ENCODE peak calls at places on chromosomes 16 and 17, in five cellular contexts. D, F, H, R and E are unnamed samples.

GRCh38 chr16:899678-900060 is 71.1 kb downstream of the LMF1 start:
- DNase-seq in R (no peak), D (no peak), F (no peak), H (no peak), E (peak; percentile 5)

GRCh38 chr17:27810211-27810901 is 10.0 kb upstream of the NOS2 start:
- DNase-seq in F (no peak), H (peak; percentile 51), R (no peak), D (no peak), E (no peak)

GRCh38 chr16:86941731-86942468 is 363.6 kb downstream of the FOXL1 start:
- DNase-seq in R (no peak), F (no peak), D (no peak), H (no peak), E (no peak)

GRCh38 chr17:29140051-29140582 is 40.1 kb downstream of the MYO18A start:
- DNase-seq in D (no peak), H (peak; percentile 52), R (peak; percentile 88), F (no peak), E (peak; percentile 95)

GRCh38 chr16:66605177-66605999 is 884 bp downstream of the CMTM3 start:
- DNase-seq in R (peak; percentile 65), H (no peak), D (peak; percentile 38), F (no peak), E (peak; percentile 89)

GRCh38 chr17:12983986-12984932 is 33.6 kb downstream of the ELAC2 start:
- DNase-seq in R (no peak), D (no peak), H (no peak), F (peak; percentile 85), E (peak; percentile 83)

GRCh38 chr17:17077861-17078732 is 35.8 kb downstream of the MPRIP start:
- DNase-seq in D (no peak), F (no peak), H (no peak), R (peak; percentile 79), E (no peak)

GRCh38 chr17:48498168-48498840 is 32.5 kb downstream of the HOXB1 start:
- DNase-seq in D (no peak), R (no peak), F (no peak), H (no peak), E (no peak)